ENCODE peak calls at places on chromosome X, in nine cellular contexts. E is stimulated activated CD4-positive, alpha-beta T cell treated with anti-CD3 and anti-CD28 coated beads, Interleukin-2, amount 100 ng/mL, for 48 hours; B is fibroblast of the aortic adventitia; T is activated naive CD8-positive, alpha-beta T cell treated with anti-CD3 and anti-CD28 coated beads, Interleukin-2, amount 50 U/mL, for 24 hours; X is AG20443; Y is activated T-cell treated with anti-CD3 and anti-CD28 coated beads, Interleukin-2, amount 50 U/mL, for 1 hour; V is T-cell; I is stimulated activated CD8-positive, alpha-beta memory T cell treated with anti-CD3 and anti-CD28 coated beads, Interleukin-4, amount 100 ng/mL, for 1 hour; J is G401. N is an unnamed sample.

GRCh38 chrX:27966492-27966891 is 14.8 kb downstream of the DCAF8L1 start:
- DNase-seq in E (no peak), B (peak; percentile 11), T (no peak), X (no peak), Y (no peak), V (no peak), I (no peak), J (no peak), N (no peak)

GRCh38 chrX:47191331-47191730 is 2.3 kb upstream of the UBA1 start:
- DNase-seq in E (peak; percentile 23), B (no peak), T (peak; percentile 40), X (peak; percentile 16), Y (peak; percentile 53), V (peak; percentile 40), I (peak; percentile 26), J (peak; percentile 15), N (no peak)

GRCh38 chrX:40207626-40208025 is 109.9 kb upstream of the BCOR start:
- DNase-seq in E (no peak), B (peak; percentile 39), T (peak; percentile 41), X (peak; percentile 37), Y (no peak), V (no peak), I (no peak), J (no peak), N (no peak)

GRCh38 chrX:20378291-20378920 is 111.7 kb upstream of the RPS6KA3 start:
- DNase-seq in E (peak; percentile 10), B (no peak), T (peak; percentile 21), X (no peak), Y (no peak), V (no peak), I (no peak), J (no peak), N (no peak)

GRCh38 chrX:45070116-45071007 is 130.3 kb downstream of the DIPK2B start:
- DNase-seq in E (no peak), B (peak; percentile 77), T (no peak), X (peak; percentile 13), Y (no peak), V (no peak), I (no peak), J (peak; percentile 62), N (no peak)

GRCh38 chrX:108696690-108697089 is 39.7 kb downstream of the IRS4 start:
- DNase-seq in E (no peak), B (no peak), T (no peak), X (no peak), Y (no peak), V (no peak), I (no peak), J (no peak), N (no peak)

GRCh38 chrX:100731441-100732281 is at the start of gene SYTL4:
- DNase-seq in E (no peak), B (no peak), T (no peak), X (peak; percentile 70), Y (no peak), V (no peak), I (no peak), J (no peak), N (no peak)

GRCh38 chrX:52979568-52979967 is 21.2 kb upstream of the FAM156A start:
- DNase-seq in E (no peak), B (no peak), T (no peak), X (no peak), Y (no peak), V (no peak), I (no peak), J (no peak), N (no peak)

GRCh38 chrX:49840679-49841078 is 11.6 kb downstream of the PAGE4 start:
- DNase-seq in E (peak; percentile 23), B (peak; percentile 24), T (peak; percentile 53), X (peak; percentile 20), Y (peak; percentile 25), V (peak; percentile 34), I (no peak), J (peak; percentile 92), N (no peak)

GRCh38 chrX:69285881-69286545 is 120.8 kb upstream of the PJA1 start:
- DNase-seq in E (peak; percentile 39), B (peak; percentile 26), T (peak; percentile 57), X (peak; percentile 81), Y (peak; percentile 71), V (peak; percentile 51), I (peak; percentile 11), J (peak; percentile 29), N (peak; percentile 45)

GRCh38 chrX:68503830-68504229 is 5.0 kb downstream of the YIPF6 start:
- DNase-seq in E (no peak), B (no peak), T (no peak), X (no peak), Y (no peak), V (no peak), I (no peak), J (no peak), N (no peak)